ENCODE peak calls at places on chromosomes 7 and 10, in five cellular contexts. One of them, this sample, is unnamed.

GRCh38 chr7:40604601-40605438 is 470.0 kb downstream of the SUGCT start:
- DNase-seq in fibroblast of lung: peak; percentile 64
- DNase-seq in Caco-2: peak; percentile 45
- DNase-seq in cardiac muscle cell: peak; percentile 87
- DNase-seq in tibial artery: peak; percentile 76
- DNase-seq in this sample: peak; percentile 55

GRCh38 chr10:114273910-114274309 is 34.9 kb downstream of the VWA2 start:
- DNase-seq in tibial artery: peak; percentile 17
- DNase-seq in cardiac muscle cell: no peak
- DNase-seq in fibroblast of lung: no peak
- DNase-seq in Caco-2: no peak
- DNase-seq in this sample: no peak

GRCh38 chr10:56561336-56561735 is 200.3 kb upstream of the ZWINT start:
- DNase-seq in tibial artery: no peak
- DNase-seq in Caco-2: no peak
- DNase-seq in fibroblast of lung: no peak
- DNase-seq in cardiac muscle cell: no peak
- DNase-seq in this sample: no peak

GRCh38 chr7:66321283-66321682 is 116.1 kb downstream of the TPST1 start:
- DNase-seq in Caco-2: peak; percentile 69
- DNase-seq in cardiac muscle cell: no peak
- DNase-seq in fibroblast of lung: no peak
- DNase-seq in tibial artery: no peak
- DNase-seq in this sample: no peak

GRCh38 chr10:4515711-4516110 is 310.3 kb upstream of the AKR1E2 start:
- DNase-seq in cardiac muscle cell: no peak
- DNase-seq in Caco-2: no peak
- DNase-seq in tibial artery: no peak
- DNase-seq in fibroblast of lung: no peak
- DNase-seq in this sample: no peak

GRCh38 chr10:44348496-44348895 is 36.4 kb downstream of the CXCL12 start:
- DNase-seq in Caco-2: peak; percentile 6
- DNase-seq in fibroblast of lung: no peak
- DNase-seq in cardiac muscle cell: no peak
- DNase-seq in tibial artery: no peak
- DNase-seq in this sample: no peak

GRCh38 chr7:111090834-111091233 is at the start of gene LRRN3:
- DNase-seq in cardiac muscle cell: peak; percentile 63
- DNase-seq in fibroblast of lung: peak; percentile 63
- DNase-seq in tibial artery: peak; percentile 68
- DNase-seq in Caco-2: no peak
- DNase-seq in this sample: no peak

GRCh38 chr7:120077777-120078176 is 195.2 kb upstream of the KCND2 start:
- DNase-seq in fibroblast of lung: no peak
- DNase-seq in Caco-2: no peak
- DNase-seq in cardiac muscle cell: no peak
- DNase-seq in tibial artery: no peak
- DNase-seq in this sample: no peak

GRCh38 chr10:9188022-9188810 is 1133.7 kb downstream of the GATA3 start:
- DNase-seq in Caco-2: no peak
- DNase-seq in cardiac muscle cell: no peak
- DNase-seq in tibial artery: no peak
- DNase-seq in fibroblast of lung: no peak
- DNase-seq in this sample: no peak

GRCh38 chr10:86793696-86794095 is 37.3 kb downstream of the BMPR1A start:
- DNase-seq in fibroblast of lung: no peak
- DNase-seq in cardiac muscle cell: no peak
- DNase-seq in Caco-2: no peak
- DNase-seq in tibial artery: no peak
- DNase-seq in this sample: no peak

GRCh38 chr7:157302314-157302711 is 34.5 kb upstream of the DNAJB6 start:
- DNase-seq in fibroblast of lung: no peak
- DNase-seq in Caco-2: no peak
- DNase-seq in tibial artery: peak; percentile 74
- DNase-seq in cardiac muscle cell: no peak
- DNase-seq in this sample: peak; percentile 75

GRCh38 chr7:28754027-28754426 is 204.1 kb downstream of the TRIL start:
- DNase-seq in tibial artery: no peak
- DNase-seq in fibroblast of lung: peak; percentile 70
- DNase-seq in Caco-2: no peak
- DNase-seq in cardiac muscle cell: no peak
- DNase-seq in this sample: peak; percentile 22

GRCh38 chr7:79268730-79269129 is 184.7 kb downstream of the MAGI2 start:
- DNase-seq in Caco-2: no peak
- DNase-seq in tibial artery: no peak
- DNase-seq in cardiac muscle cell: no peak
- DNase-seq in fibroblast of lung: no peak
- DNase-seq in this sample: no peak

GRCh38 chr10:26410356-26410755 is 27.8 kb upstream of the APBB1IP start:
- DNase-seq in fibroblast of lung: no peak
- DNase-seq in cardiac muscle cell: no peak
- DNase-seq in tibial artery: no peak
- DNase-seq in Caco-2: no peak
- DNase-seq in this sample: no peak

GRCh38 chr10:119190954-119191619 is 12.5 kb upstream of the PRDX3 start:
- DNase-seq in fibroblast of lung: no peak
- DNase-seq in Caco-2: no peak
- DNase-seq in tibial artery: no peak
- DNase-seq in cardiac muscle cell: no peak
- DNase-seq in this sample: no peak

DNA sequence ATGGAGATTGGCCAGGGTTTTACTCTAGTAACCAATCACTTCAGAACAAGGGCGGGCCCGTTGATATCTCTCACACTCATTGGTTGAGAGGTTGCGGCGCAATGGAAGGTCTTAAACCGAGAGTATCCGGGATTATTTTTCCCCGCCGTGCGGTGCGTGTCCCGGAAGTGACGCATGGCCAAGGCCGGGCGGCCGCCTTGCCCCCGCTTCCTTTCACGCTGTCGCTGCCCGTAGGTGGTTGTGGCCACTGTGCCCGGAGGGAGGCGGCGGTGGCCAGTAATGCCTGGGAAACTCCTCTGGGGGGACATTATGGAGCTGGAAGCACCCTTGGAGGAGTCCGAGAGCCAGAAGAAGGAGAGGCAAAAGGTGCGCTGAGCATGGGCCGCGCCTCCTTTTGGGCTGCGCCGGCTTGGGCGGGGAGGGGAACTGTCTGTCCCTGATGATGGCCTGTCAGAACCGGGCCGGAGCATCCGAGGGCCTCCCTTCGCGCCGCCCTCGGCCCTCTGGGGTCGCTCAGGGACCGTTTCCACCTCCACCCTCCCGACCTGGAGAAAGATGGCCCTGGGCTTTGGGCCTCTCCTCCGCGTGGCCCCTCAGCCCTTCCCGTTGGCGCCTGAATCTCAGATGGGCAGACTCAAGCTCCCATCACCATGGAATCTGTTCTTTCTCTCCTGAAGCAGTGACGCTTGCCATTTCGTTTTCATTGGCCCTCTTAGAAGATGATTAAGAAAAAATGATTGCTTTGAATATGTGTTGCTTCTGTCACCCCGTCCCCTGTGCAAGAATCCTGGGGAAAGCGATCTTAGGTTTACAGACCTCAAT is at the start of gene DDX50:
- DNase-seq in fibroblast of lung: peak; percentile 99
- DNase-seq in cardiac muscle cell: peak; percentile 100
- DNase-seq in tibial artery: peak; percentile 98
- DNase-seq in Caco-2: peak; percentile 100
- DNase-seq in this sample: peak; percentile 100
- TF ChIP-seq CTCF in fibroblast of lung: no peak
- TF ChIP-seq CTCF in cardiac muscle cell: no peak
- TF ChIP-seq CTCF in tibial artery: peak; percentile 51
- TF ChIP-seq CTCF in Caco-2: peak; percentile 52
- TF ChIP-seq CTCF in this sample: no peak

GRCh38 chr10:88899886-88900285 is 19.8 kb downstream of the STAMBPL1 start:
- DNase-seq in tibial artery: no peak
- DNase-seq in Caco-2: no peak
- DNase-seq in cardiac muscle cell: no peak
- DNase-seq in fibroblast of lung: no peak
- DNase-seq in this sample: peak; percentile 67
- H3K4me1 ChIP-seq in tibial artery: no peaks in the 10 kb centered on the region
- H3K4me1 ChIP-seq in Caco-2: peaks cover 65% of the 10 kb centered on the region
- H3K4me1 ChIP-seq in cardiac muscle cell: peaks cover 18% of the 10 kb centered on the region
- H3K4me1 ChIP-seq in fibroblast of lung: peaks cover 34% of the 10 kb centered on the region
- H3K4me1 ChIP-seq in this sample: peaks cover 47% of the 10 kb centered on the region

DNA sequence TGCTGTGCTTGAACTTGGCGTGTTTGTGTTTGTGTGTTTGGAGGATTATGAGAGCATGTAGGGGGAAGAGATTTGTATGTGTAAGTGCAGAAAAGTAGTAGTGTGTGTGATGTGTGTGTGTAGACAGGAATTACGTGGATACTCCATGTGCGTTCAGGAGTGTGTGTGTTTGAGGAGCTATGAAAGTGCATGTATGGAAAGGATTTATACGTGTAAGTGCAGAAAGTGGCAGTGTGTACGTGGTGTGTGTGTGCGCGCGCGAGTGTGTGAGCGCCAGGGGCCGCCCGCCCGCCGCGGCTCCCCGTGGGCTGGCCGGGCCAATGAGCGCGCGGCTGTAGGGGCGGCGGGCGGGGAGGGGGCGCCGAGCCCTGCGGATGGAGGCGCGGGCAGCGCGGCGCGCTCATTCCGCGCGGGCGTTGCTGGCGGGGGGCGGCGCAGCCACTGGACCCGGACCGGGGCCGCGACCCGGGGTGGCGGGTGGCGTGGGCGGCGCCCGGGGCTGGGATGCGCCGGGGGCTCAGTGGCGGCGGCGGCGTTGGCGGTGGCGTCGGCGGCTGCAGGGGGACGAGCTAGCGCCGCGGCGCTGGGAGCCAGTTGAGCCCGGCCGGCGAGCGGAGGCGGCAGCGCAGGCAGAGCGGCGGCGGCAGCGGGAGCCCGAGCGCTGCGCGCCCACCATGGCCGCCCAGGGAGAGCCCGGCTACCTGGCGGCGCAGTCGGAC is at the start of gene BICC1:
- DNase-seq in tibial artery: peak; percentile 75
- DNase-seq in cardiac muscle cell: peak; percentile 83
- DNase-seq in fibroblast of lung: peak; percentile 57
- DNase-seq in Caco-2: peak; percentile 71
- DNase-seq in this sample: peak; percentile 40
- TF ChIP-seq CTCF in tibial artery: peak; percentile 16
- TF ChIP-seq CTCF in cardiac muscle cell: no peak
- TF ChIP-seq CTCF in fibroblast of lung: no peak
- TF ChIP-seq CTCF in Caco-2: peak; percentile 11
- TF ChIP-seq CTCF in this sample: no peak

DNA sequence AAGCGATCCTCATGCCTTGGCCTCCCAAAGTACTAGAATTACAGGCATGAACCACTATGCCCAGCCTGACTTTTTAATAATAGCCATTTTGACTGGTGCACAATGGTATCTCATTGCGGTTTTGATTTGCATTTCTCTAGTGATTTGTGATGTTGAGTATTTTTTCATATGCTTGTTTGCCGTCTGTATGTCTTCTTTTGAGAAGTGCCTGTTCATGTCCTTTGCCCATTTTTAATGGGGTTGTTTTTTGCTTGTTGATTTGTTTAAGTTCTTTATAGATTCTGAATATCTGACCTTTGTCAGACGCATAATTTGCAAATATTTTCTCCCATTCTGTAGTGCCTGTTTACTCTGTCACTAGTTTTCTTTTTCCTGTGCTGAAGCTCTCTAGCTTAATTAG is 219.2 kb upstream of the CTBP2 start:
- DNase-seq in Caco-2: no peak
- DNase-seq in tibial artery: no peak
- DNase-seq in cardiac muscle cell: no peak
- DNase-seq in fibroblast of lung: no peak
- DNase-seq in this sample: no peak
- H3K4me1 ChIP-seq in Caco-2: no peaks in the 10 kb centered on the region
- H3K4me1 ChIP-seq in tibial artery: no peaks in the 10 kb centered on the region
- H3K4me1 ChIP-seq in cardiac muscle cell: no peaks in the 10 kb centered on the region
- H3K4me1 ChIP-seq in fibroblast of lung: no peaks in the 10 kb centered on the region
- H3K4me1 ChIP-seq in this sample: no peaks in the 10 kb centered on the region